ENCODE peak calls at places on chromosome 22, in seven cellular contexts. One of them, this sample, is unnamed.

GRCh38 chr22:32707971-32708370 is 93.5 kb upstream of the TIMP3 start:
- DNase-seq in GM12878: no peak
- DNase-seq in GM12892: no peak
- DNase-seq in HepG2: no peak
- DNase-seq in K562: no peak
- DNase-seq in SK-N-SH: no peak
- DNase-seq in H1: no peak
- DNase-seq in this sample: no peak

GRCh38 chr22:37563153-37564081 is 3.1 kb downstream of the CDC42EP1 start:
- DNase-seq in GM12892: no peak
- DNase-seq in HepG2: peak; percentile 97
- DNase-seq in H1: no peak
- DNase-seq in K562: peak; percentile 29
- DNase-seq in GM12878: no peak
- DNase-seq in SK-N-SH: no peak
- DNase-seq in this sample: no peak

GRCh38 chr22:28710112-28710888 is 30.7 kb upstream of the TTC28 start:
- DNase-seq in H1: no peak
- DNase-seq in K562: no peak
- DNase-seq in GM12892: no peak
- DNase-seq in SK-N-SH: peak; percentile 42
- DNase-seq in HepG2: peak; percentile 13
- DNase-seq in GM12878: no peak
- DNase-seq in this sample: no peak

GRCh38 chr22:32847067-32847491 is 45.6 kb downstream of the TIMP3 start:
- DNase-seq in HepG2: no peak
- DNase-seq in H1: no peak
- DNase-seq in K562: no peak
- DNase-seq in SK-N-SH: no peak
- DNase-seq in GM12878: no peak
- DNase-seq in GM12892: no peak
- DNase-seq in this sample: no peak

GRCh38 chr22:44254811-44255210 is 57.9 kb downstream of the SHISAL1 start:
- DNase-seq in GM12892: no peak
- DNase-seq in GM12878: no peak
- DNase-seq in K562: no peak
- DNase-seq in HepG2: no peak
- DNase-seq in H1: no peak
- DNase-seq in SK-N-SH: no peak
- DNase-seq in this sample: no peak

GRCh38 chr22:46679711-46680269 is 58.3 kb downstream of the CERK start:
- DNase-seq in H1: no peak
- DNase-seq in GM12892: no peak
- DNase-seq in HepG2: no peak
- DNase-seq in GM12878: no peak
- DNase-seq in SK-N-SH: no peak
- DNase-seq in K562: no peak
- DNase-seq in this sample: no peak

GRCh38 chr22:32810241-32811133 is 9.0 kb downstream of the TIMP3 start:
- DNase-seq in K562: no peak
- DNase-seq in GM12892: no peak
- DNase-seq in HepG2: no peak
- DNase-seq in SK-N-SH: no peak
- DNase-seq in H1: no peak
- DNase-seq in GM12878: no peak
- DNase-seq in this sample: no peak

GRCh38 chr22:23376256-23376655 is 195.9 kb downstream of the BCR start:
- DNase-seq in K562: peak; percentile 63
- DNase-seq in HepG2: peak; percentile 18
- DNase-seq in H1: no peak
- DNase-seq in SK-N-SH: no peak
- DNase-seq in GM12892: no peak
- DNase-seq in GM12878: peak; percentile 1
- DNase-seq in this sample: peak; percentile 68

GRCh38 chr22:17199131-17199731 is 20.0 kb downstream of the ADA2 start:
- DNase-seq in K562: peak; percentile 11
- DNase-seq in GM12878: no peak
- DNase-seq in SK-N-SH: peak; percentile 77
- DNase-seq in GM12892: no peak
- DNase-seq in HepG2: no peak
- DNase-seq in H1: peak; percentile 39
- DNase-seq in this sample: no peak

GRCh38 chr22:44919691-44920090 is 90.1 kb downstream of the PHF21B start:
- DNase-seq in HepG2: no peak
- DNase-seq in H1: no peak
- DNase-seq in GM12892: no peak
- DNase-seq in GM12878: no peak
- DNase-seq in SK-N-SH: no peak
- DNase-seq in K562: no peak
- DNase-seq in this sample: no peak

GRCh38 chr22:16699336-16699735 is 106.7 kb upstream of the CCT8L2 start:
- DNase-seq in GM12878: no peak
- DNase-seq in GM12892: no peak
- DNase-seq in K562: no peak
- DNase-seq in H1: no peak
- DNase-seq in SK-N-SH: no peak
- DNase-seq in HepG2: no peak
- DNase-seq in this sample: no peak

GRCh38 chr22:30186048-30186447 is 60.5 kb downstream of the LIF start:
- DNase-seq in K562: no peak
- DNase-seq in HepG2: no peak
- DNase-seq in GM12892: no peak
- DNase-seq in GM12878: no peak
- DNase-seq in SK-N-SH: no peak
- DNase-seq in H1: no peak
- DNase-seq in this sample: no peak

GRCh38 chr22:19040581-19041402 is 81.4 kb downstream of the DGCR2 start:
- DNase-seq in HepG2: no peak
- DNase-seq in GM12878: no peak
- DNase-seq in GM12892: no peak
- DNase-seq in SK-N-SH: no peak
- DNase-seq in H1: no peak
- DNase-seq in K562: no peak
- DNase-seq in this sample: no peak

GRCh38 chr22:23657712-23658111 is 25.6 kb upstream of the DRICH1 start:
- DNase-seq in HepG2: no peak
- DNase-seq in H1: no peak
- DNase-seq in GM12878: no peak
- DNase-seq in GM12892: no peak
- DNase-seq in SK-N-SH: no peak
- DNase-seq in K562: no peak
- DNase-seq in this sample: no peak

GRCh38 chr22:46287873-46288751 is 8.6 kb upstream of the GTSE1 start:
- DNase-seq in SK-N-SH: no peak
- DNase-seq in H1: no peak
- DNase-seq in HepG2: no peak
- DNase-seq in K562: no peak
- DNase-seq in GM12878: peak; percentile 38
- DNase-seq in GM12892: peak; percentile 93
- DNase-seq in this sample: peak; percentile 94

GRCh38 chr22:43008509-43008908 is 6.4 kb downstream of the PACSIN2 start:
- DNase-seq in SK-N-SH: no peak
- DNase-seq in GM12878: no peak
- DNase-seq in GM12892: no peak
- DNase-seq in H1: no peak
- DNase-seq in HepG2: no peak
- DNase-seq in K562: no peak
- DNase-seq in this sample: no peak

GRCh38 chr22:43006753-43007152 is 8.2 kb downstream of the PACSIN2 start:
- DNase-seq in K562: no peak
- DNase-seq in GM12892: no peak
- DNase-seq in H1: no peak
- DNase-seq in HepG2: no peak
- DNase-seq in GM12878: no peak
- DNase-seq in SK-N-SH: no peak
- DNase-seq in this sample: no peak

GRCh38 chr22:43006016-43006505 is 8.9 kb downstream of the PACSIN2 start:
- DNase-seq in H1: no peak
- DNase-seq in K562: no peak
- DNase-seq in GM12892: no peak
- DNase-seq in GM12878: no peak
- DNase-seq in HepG2: no peak
- DNase-seq in SK-N-SH: no peak
- DNase-seq in this sample: no peak

GRCh38 chr22:43008921-43009320 is 6.0 kb downstream of the PACSIN2 start:
- DNase-seq in H1: no peak
- DNase-seq in GM12878: no peak
- DNase-seq in GM12892: no peak
- DNase-seq in K562: no peak
- DNase-seq in SK-N-SH: no peak
- DNase-seq in HepG2: no peak
- DNase-seq in this sample: no peak

GRCh38 chr22:43007519-43008102 is 7.3 kb downstream of the PACSIN2 start:
- DNase-seq in GM12878: no peak
- DNase-seq in GM12892: no peak
- DNase-seq in K562: peak; percentile 57
- DNase-seq in SK-N-SH: no peak
- DNase-seq in HepG2: peak; percentile 65
- DNase-seq in H1: no peak
- DNase-seq in this sample: no peak
- TF ChIP-seq TAF1 in GM12878: no peak
- TF ChIP-seq TAF1 in GM12892: no peak
- TF ChIP-seq TAF1 in K562: no peak
- TF ChIP-seq TAF1 in SK-N-SH: no peak
- TF ChIP-seq TAF1 in HepG2: no peak
- TF ChIP-seq TAF1 in H1: no peak
- TF ChIP-seq TAF1 in this sample: no peak

GRCh38 chr22:36348760-36349159 is 39.0 kb downstream of the MYH9 start:
- DNase-seq in GM12892: no peak
- DNase-seq in H1: no peak
- DNase-seq in K562: no peak
- DNase-seq in HepG2: no peak
- DNase-seq in SK-N-SH: no peak
- DNase-seq in GM12878: no peak
- DNase-seq in this sample: no peak
- TF ChIP-seq POLR2AphosphoS5 in GM12892: no peak
- TF ChIP-seq POLR2AphosphoS5 in H1: no peak
- TF ChIP-seq POLR2AphosphoS5 in K562: no peak
- TF ChIP-seq POLR2AphosphoS5 in HepG2: no peak
- TF ChIP-seq POLR2AphosphoS5 in SK-N-SH: no peak
- TF ChIP-seq POLR2AphosphoS5 in GM12878: peak; percentile 26
- TF ChIP-seq POLR2AphosphoS5 in this sample: no peak

GRCh38 chr22:27100789-27101188 is 443.4 kb downstream of the MIAT start:
- DNase-seq in GM12878: no peak
- DNase-seq in K562: no peak
- DNase-seq in HepG2: no peak
- DNase-seq in H1: no peak
- DNase-seq in GM12892: no peak
- DNase-seq in SK-N-SH: peak; percentile 76
- DNase-seq in this sample: no peak
- TF ChIP-seq TAF1 in GM12878: no peak
- TF ChIP-seq TAF1 in K562: no peak
- TF ChIP-seq TAF1 in HepG2: no peak
- TF ChIP-seq TAF1 in H1: no peak
- TF ChIP-seq TAF1 in GM12892: no peak
- TF ChIP-seq TAF1 in SK-N-SH: no peak
- TF ChIP-seq TAF1 in this sample: no peak

DNA sequence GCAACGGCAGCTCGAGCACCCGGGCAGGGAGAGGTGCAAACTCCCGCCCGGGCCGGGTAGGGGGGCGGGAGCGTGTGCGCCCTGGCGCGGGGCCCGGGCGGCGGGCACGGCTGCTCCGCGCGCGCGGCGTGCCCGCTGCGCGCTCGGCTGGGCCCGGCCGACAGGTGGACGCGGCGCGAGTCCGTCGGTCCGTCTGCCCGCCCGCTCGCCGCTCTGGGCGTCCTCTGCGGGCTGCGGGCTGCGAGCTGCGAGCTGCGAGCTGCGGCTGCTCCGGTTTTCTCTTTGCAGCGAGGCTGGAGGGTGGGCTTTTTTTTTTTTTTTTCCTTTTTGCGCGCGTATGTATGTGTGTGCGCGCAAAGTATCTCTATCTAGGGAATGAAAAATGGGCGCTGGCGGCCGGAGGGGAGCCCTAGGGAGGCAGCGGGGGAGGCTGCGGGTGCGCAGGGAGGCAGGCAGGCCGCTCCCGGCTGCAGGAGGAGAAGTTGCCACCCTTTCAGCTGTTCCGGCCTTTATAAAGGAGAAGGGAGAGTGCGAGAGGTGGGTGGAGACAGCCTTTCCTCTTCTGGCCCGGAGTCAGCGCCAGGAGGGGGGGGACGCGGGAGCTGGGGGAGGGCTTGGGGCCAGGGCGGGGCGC is at the start of gene PDGFB:
- DNase-seq in GM12892: no peak
- DNase-seq in H1: no peak
- DNase-seq in HepG2: no peak
- DNase-seq in K562: no peak
- DNase-seq in GM12878: no peak
- DNase-seq in SK-N-SH: no peak
- DNase-seq in this sample: no peak
- TF ChIP-seq POLR2AphosphoS5 in GM12892: no peak
- TF ChIP-seq POLR2AphosphoS5 in H1: no peak
- TF ChIP-seq POLR2AphosphoS5 in HepG2: peak; percentile 42
- TF ChIP-seq POLR2AphosphoS5 in K562: no peak
- TF ChIP-seq POLR2AphosphoS5 in GM12878: no peak
- TF ChIP-seq POLR2AphosphoS5 in SK-N-SH: no peak
- TF ChIP-seq POLR2AphosphoS5 in this sample: no peak

DNA sequence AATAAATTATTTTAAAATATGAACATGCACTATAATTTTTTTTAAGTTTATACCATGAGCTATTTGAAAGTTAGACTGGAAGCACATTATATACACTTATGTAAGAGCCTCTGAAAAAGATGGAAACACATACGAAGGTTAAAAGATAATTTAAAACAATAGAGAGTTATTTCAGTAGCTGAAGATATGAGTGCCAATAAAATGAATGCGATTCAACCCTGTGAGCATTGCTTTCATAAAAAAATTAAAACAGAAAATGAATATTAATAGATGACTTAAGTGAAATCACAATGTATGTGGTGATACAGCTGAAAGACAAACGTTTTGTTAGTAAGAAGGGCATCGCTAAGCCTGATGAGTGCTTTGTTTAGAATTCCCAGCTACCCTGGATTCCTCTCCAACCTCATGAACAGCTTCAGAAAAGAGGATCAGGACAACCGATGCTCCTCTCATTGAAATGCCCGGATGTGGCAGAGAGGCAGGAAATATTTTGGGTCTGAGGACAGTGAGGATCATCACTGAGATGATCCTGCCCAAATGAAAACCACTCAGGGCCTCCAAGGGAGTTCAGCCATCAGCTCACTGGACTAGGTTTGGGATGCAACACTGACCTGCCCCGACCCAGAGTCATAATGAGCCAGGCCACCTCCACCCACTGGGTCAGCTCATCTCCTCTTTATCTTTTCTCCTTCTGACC is 60.2 kb upstream of the TOP3B start:
- DNase-seq in H1: no peak
- DNase-seq in GM12878: no peak
- DNase-seq in HepG2: no peak
- DNase-seq in K562: no peak
- DNase-seq in SK-N-SH: no peak
- DNase-seq in GM12892: no peak
- DNase-seq in this sample: no peak
- TF ChIP-seq TAF1 in H1: no peak
- TF ChIP-seq TAF1 in GM12878: no peak
- TF ChIP-seq TAF1 in HepG2: no peak
- TF ChIP-seq TAF1 in K562: no peak
- TF ChIP-seq TAF1 in SK-N-SH: no peak
- TF ChIP-seq TAF1 in GM12892: no peak
- TF ChIP-seq TAF1 in this sample: no peak

DNA sequence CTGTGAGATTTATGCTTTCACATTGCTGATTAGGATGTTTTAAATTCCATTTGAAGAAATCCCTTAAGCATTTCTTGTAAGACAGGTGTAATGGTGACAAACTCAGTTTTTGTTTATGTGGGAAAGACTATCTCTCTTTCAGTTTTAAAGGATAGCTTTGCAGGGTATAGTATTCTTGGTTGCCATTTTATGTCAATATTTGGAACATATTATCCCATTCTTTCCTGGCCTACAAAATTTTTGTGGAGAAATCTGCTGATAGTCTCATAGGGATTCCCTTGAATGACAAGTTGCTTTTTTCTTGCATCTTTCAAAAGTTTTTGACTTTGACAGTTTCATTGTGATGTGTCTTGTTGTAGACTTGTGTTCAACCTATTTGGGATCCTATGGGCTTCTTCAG is 28.8 kb downstream of the NAGA start:
- DNase-seq in H1: no peak
- DNase-seq in HepG2: no peak
- DNase-seq in SK-N-SH: no peak
- DNase-seq in GM12878: no peak
- DNase-seq in GM12892: no peak
- DNase-seq in K562: no peak
- DNase-seq in this sample: no peak
- TF ChIP-seq POLR2AphosphoS5 in H1: no peak
- TF ChIP-seq POLR2AphosphoS5 in HepG2: no peak
- TF ChIP-seq POLR2AphosphoS5 in SK-N-SH: no peak
- TF ChIP-seq POLR2AphosphoS5 in GM12878: no peak
- TF ChIP-seq POLR2AphosphoS5 in GM12892: no peak
- TF ChIP-seq POLR2AphosphoS5 in K562: no peak
- TF ChIP-seq POLR2AphosphoS5 in this sample: no peak

This sample was measured in GM12891.